ENCODE peak calls at places on chromosomes 7 and 10, in eight cellular contexts. L is hepatocyte, J is GM23338, Y is OCI-LY7, O is neural progenitor cell, B is HCT116, D is SK-N-SH, A is GM23248. T is an unnamed sample.

GRCh38 chr10:70846795-70847194 is 31.0 kb downstream of the SGPL1 start:
- DNase-seq in D (no peak), L (no peak), Y (no peak), J (no peak), O (no peak), B (no peak), A (no peak), T (no peak)

GRCh38 chr7:116527521-116527920 is 2.7 kb downstream of the CAV1 start:
- DNase-seq in J (no peak), A (peak; percentile 59), B (no peak), L (no peak), O (no peak), Y (no peak), D (no peak), T (peak; percentile 31)

GRCh38 chr7:92644406-92645113 is 54.4 kb upstream of the FAM133B start:
- DNase-seq in D (no peak), O (no peak), Y (no peak), J (no peak), L (no peak), B (no peak), A (peak; percentile 72), T (no peak)

GRCh38 chr7:27693794-27694193 is 31.1 kb upstream of the HIBADH start:
- DNase-seq in L (no peak), Y (no peak), A (no peak), J (peak; percentile 11), D (no peak), B (no peak), O (no peak), T (no peak)

GRCh38 chr10:478471-479245 is 210.8 kb downstream of the DIP2C start:
- DNase-seq in A (no peak), L (no peak), D (no peak), J (no peak), Y (no peak), O (no peak), B (no peak), T (no peak)

GRCh38 chr10:93752761-93753160 is 5.0 kb upstream of the LGI1 start:
- DNase-seq in B (peak; percentile 49), D (no peak), J (no peak), O (peak; percentile 38), L (peak; percentile 78), A (peak; percentile 52), Y (no peak), T (peak; percentile 74)

GRCh38 chr10:128322106-128322505 is 195.9 kb upstream of the MKI67 start:
- DNase-seq in D (no peak), O (no peak), L (no peak), A (no peak), B (no peak), J (no peak), Y (no peak), T (no peak)

GRCh38 chr7:107614425-107614824 is 34.4 kb downstream of the BCAP29 start:
- DNase-seq in Y (no peak), B (no peak), D (no peak), O (no peak), J (no peak), A (peak; percentile 87), L (no peak), T (peak; percentile 83)

GRCh38 chr10:131110241-131110783 is 201.2 kb downstream of the TCERG1L start:
- DNase-seq in O (no peak), L (no peak), A (no peak), D (no peak), Y (no peak), B (no peak), J (no peak), T (no peak)

GRCh38 chr10:118373786-118374185 is 31.7 kb upstream of the FAM204A start:
- DNase-seq in A (peak; percentile 78), O (no peak), Y (no peak), D (no peak), B (no peak), J (no peak), L (no peak), T (peak; percentile 21)

DNA sequence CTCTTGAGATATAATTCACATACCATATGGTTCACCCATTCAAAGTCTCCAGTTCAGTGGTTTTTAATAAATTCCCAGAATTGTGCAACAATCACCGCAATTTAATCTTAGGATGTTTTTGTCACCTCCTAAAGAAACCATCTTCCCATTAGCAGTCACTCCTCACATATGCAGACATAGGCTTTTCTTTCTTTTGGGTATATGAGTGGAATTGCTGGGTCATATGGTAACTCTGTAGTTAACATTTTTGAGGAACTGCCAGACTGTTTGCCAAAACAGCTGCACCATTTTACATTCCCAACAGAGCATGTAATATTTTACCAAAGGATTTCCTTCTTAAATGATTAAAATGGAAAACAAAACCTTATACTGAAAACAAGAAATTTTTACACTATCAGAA is 57.0 kb downstream of the CC2D2B start:
- DNase-seq in B (no peak), A (peak; percentile 13), Y (no peak), D (no peak), O (no peak), L (no peak), J (no peak), T (no peak)
- TF ChIP-seq EZH2phosphoT487 in B (no peak), A (no peak), Y (no peak), D (no peak), O (no peak), L (no peak), J (no peak), T (no peak)

GRCh38 chr10:122239578-122240257 is 31.4 kb upstream of the BTBD16 start:
- DNase-seq in O (no peak), J (peak; percentile 16), A (peak; percentile 89), L (no peak), D (no peak), B (no peak), Y (no peak), T (no peak)

GRCh38 chr10:122240401-122240800 is 30.7 kb upstream of the BTBD16 start:
- DNase-seq in L (no peak), D (no peak), B (no peak), Y (no peak), A (no peak), J (no peak), O (no peak), T (no peak)

GRCh38 chr10:122242266-122242665 is 28.8 kb upstream of the BTBD16 start:
- DNase-seq in Y (no peak), L (no peak), D (no peak), J (no peak), O (no peak), A (no peak), B (no peak), T (no peak)

GRCh38 chr10:122243560-122243959 is 27.5 kb upstream of the BTBD16 start:
- DNase-seq in L (no peak), Y (no peak), O (no peak), A (no peak), D (no peak), J (no peak), B (no peak), T (no peak)

GRCh38 chr10:122241836-122242235 is 29.3 kb upstream of the BTBD16 start:
- DNase-seq in L (no peak), A (no peak), D (no peak), O (no peak), Y (no peak), B (no peak), J (no peak), T (no peak)
- H3K36me3 ChIP-seq in L (no peaks in the 10 kb centered on the region), A (peaks cover 2% of the 10 kb centered on the region), D (peaks cover 21% of the 10 kb centered on the region), O (no peaks in the 10 kb centered on the region), Y (no peaks in the 10 kb centered on the region), B (no peaks in the 10 kb centered on the region), J (peaks cover 33% of the 10 kb centered on the region), T (peaks cover 8% of the 10 kb centered on the region)

GRCh38 chr10:9163699-9164098 is 1109.2 kb downstream of the GATA3 start:
- DNase-seq in L (no peak), B (no peak), A (no peak), D (no peak), Y (no peak), O (no peak), J (no peak), T (no peak)
- H3K4me3 ChIP-seq in L (no peak overlapping the region), B (no peak overlapping the region), A (no peak overlapping the region), D (no peak overlapping the region), Y (no peak overlapping the region), O (no peak overlapping the region), J (no peak overlapping the region), T (no peak overlapping the region)

GRCh38 chr7:120989571-120990220 is 1.2 kb downstream of the CPED1 start:
- DNase-seq in B (no peak), J (no peak), D (peak; percentile 31), Y (no peak), O (no peak), A (peak; percentile 48), L (no peak), T (no peak)
- TF ChIP-seq EZH2phosphoT487 in B (no peak), J (no peak), D (no peak), Y (no peak), O (no peak), A (no peak), L (no peak), T (no peak)

DNA sequence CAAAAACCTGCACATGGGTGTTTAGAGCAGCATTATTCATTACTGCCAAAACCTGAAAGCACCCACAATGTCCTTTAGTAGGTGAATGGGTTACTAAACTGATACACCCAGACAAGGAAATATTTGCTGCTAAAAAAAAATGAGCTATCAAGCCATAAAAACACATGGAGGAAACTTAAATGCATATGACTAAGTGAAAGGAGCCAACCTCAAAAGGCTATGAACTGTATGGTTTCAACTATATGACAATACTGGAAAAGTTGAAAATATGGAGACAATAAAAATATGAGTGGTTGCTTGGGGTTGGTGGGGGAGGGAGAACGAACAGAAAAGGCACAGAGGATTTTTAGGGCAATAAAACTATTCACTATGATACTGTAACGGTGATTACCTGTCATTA is 291.0 kb downstream of the TNS3 start:
- DNase-seq in O (no peak), D (no peak), L (no peak), J (no peak), Y (no peak), B (no peak), A (no peak), T (peak; percentile 18)
- H3K36me3 ChIP-seq in O (no peaks in the 10 kb centered on the region), D (peaks cover 91% of the 10 kb centered on the region), L (peaks cover 4% of the 10 kb centered on the region), J (peaks cover 7% of the 10 kb centered on the region), Y (peaks cover 35% of the 10 kb centered on the region), B (no peaks in the 10 kb centered on the region), A (peaks cover 23% of the 10 kb centered on the region), T (peaks cover 68% of the 10 kb centered on the region)

DNA sequence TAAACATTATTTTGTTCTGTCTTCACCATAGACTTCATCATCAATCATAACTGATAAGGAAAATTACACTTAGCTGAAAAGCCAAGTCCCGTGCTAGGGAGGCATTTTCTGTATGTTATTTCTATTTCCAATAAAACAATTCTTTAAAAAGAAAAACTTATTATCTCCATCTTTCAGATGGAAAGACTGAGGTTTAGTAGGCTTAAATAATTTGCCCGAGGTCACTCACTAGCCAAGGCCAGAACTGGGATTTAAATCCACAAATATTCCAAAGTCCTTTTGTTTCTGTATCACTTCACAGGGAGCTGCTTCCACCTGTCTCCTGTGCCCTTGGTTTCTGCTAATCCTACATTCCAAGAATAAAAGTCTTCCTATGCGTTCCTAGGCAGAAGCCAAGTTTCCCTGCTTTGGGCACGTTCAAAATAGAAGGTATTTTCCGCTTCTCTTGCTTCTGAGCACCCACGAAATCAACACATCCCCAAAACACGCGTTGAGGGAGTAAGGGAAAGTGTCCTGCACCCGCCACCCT is 720 bp downstream of the CPVL start:
- DNase-seq in Y (no peak), A (no peak), O (peak; percentile 36), D (no peak), J (peak; percentile 32), L (no peak), B (no peak), T (no peak)
- H3K4me3 ChIP-seq in Y (no peak overlapping the region), A (no peak overlapping the region), O (peak overlapping the region; percentile 72), D (peak overlapping the region; percentile 31), J (peak overlapping the region; percentile 88), L (peak overlapping the region; percentile 75), B (peak overlapping the region; percentile 52), T (peak overlapping the region; percentile 73)

GRCh38 chr7:977326-978048 is 2.1 kb upstream of the COX19 start:
- DNase-seq in D (no peak), Y (no peak), O (peak; percentile 56), J (no peak), L (peak; percentile 84), B (no peak), A (no peak), T (no peak)
- TF ChIP-seq EZH2phosphoT487 in D (no peak), Y (no peak), O (no peak), J (no peak), L (no peak), B (no peak), A (no peak), T (no peak)